ENCODE peak calls at places on chromosomes 3 and 15, in five cellular contexts. E, X, R, D and T are unnamed samples.
A peak's percentile ranks its signal among the peaks of the same experiment; 100 is the strongest.

GRCh38 chr15:32683906-32684584 is 33.8 kb upstream of the GREM1 start:
- DNase-seq in E (no peak), X (peak; percentile 88), D (no peak), R (peak; percentile 98), T (no peak)

GRCh38 chr15:89417206-89417725 is 79.1 kb downstream of the RHCG start:
- DNase-seq in E (peak; percentile 4), D (no peak), R (no peak), X (no peak), T (no peak)

GRCh38 chr3:158368271-158368670 is 202.7 kb upstream of the MLF1 start:
- DNase-seq in D (no peak), X (no peak), R (no peak), E (no peak), T (no peak)

GRCh38 chr3:13769422-13769821 is 110.4 kb downstream of the WNT7A start:
- DNase-seq in D (no peak), E (no peak), X (no peak), R (no peak), T (no peak)

GRCh38 chr15:100383302-100384107 is 41.7 kb upstream of the ADAMTS17 start:
- DNase-seq in R (peak; percentile 10), D (peak; percentile 4), E (peak; percentile 39), X (peak; percentile 75), T (peak; percentile 47)

GRCh38 chr15:87877114-87877810 is 379.3 kb downstream of the NTRK3 start:
- DNase-seq in D (peak; percentile 57), X (no peak), R (peak; percentile 11), E (no peak), T (peak; percentile 82)

GRCh38 chr15:72170691-72171090 is 26.9 kb downstream of the GRAMD2A start:
- DNase-seq in R (no peak), E (no peak), D (no peak), X (no peak), T (no peak)

GRCh38 chr3:177468331-177468730 is 271.0 kb upstream of the TBL1XR1 start:
- DNase-seq in R (peak; percentile 89), E (peak; percentile 49), D (no peak), X (peak; percentile 83), T (no peak)

GRCh38 chr15:36914962-36915808 is 185.2 kb downstream of the MEIS2 start:
- DNase-seq in D (no peak), R (no peak), X (no peak), E (no peak), T (peak; percentile 18)

GRCh38 chr3:129005526-129006303 is 4.6 kb downstream of the EFCC1 start:
- DNase-seq in D (no peak), R (peak; percentile 25), E (no peak), X (no peak), T (no peak)

GRCh38 chr15:66703540-66703941 is 1.5 kb downstream of the SMAD6 start:
- DNase-seq in R (peak; percentile 72), X (peak; percentile 26), D (no peak), E (no peak), T (peak; percentile 42)

GRCh38 chr15:44157679-44158078 is 37.4 kb downstream of the FRMD5 start:
- DNase-seq in R (peak; percentile 81), E (peak; percentile 95), X (peak; percentile 97), D (no peak), T (peak; percentile 23)

GRCh38 chr3:51819709-51820406 is 40.8 kb upstream of the IQCF6 start:
- DNase-seq in E (no peak), D (peak; percentile 44), R (peak; percentile 9), X (peak; percentile 11), T (no peak)

GRCh38 chr15:41424809-41425208 is 7.9 kb downstream of the RTF1 start:
- DNase-seq in X (no peak), E (no peak), D (no peak), R (no peak), T (no peak)

GRCh38 chr3:126464494-126464893 is 11.2 kb downstream of the ZXDC start:
- DNase-seq in R (no peak), E (no peak), X (no peak), D (no peak), T (no peak)

GRCh38 chr3:114319453-114319852 is 25.6 kb downstream of the TIGIT start:
- DNase-seq in X (peak; percentile 66), R (peak; percentile 38), D (no peak), E (peak; percentile 90), T (peak; percentile 8)

GRCh38 chr15:48966595-48967301 is 3.0 kb upstream of the SHC4 start:
- DNase-seq in R (peak; percentile 62), D (no peak), E (peak; percentile 58), X (peak; percentile 70), T (no peak)

DNA sequence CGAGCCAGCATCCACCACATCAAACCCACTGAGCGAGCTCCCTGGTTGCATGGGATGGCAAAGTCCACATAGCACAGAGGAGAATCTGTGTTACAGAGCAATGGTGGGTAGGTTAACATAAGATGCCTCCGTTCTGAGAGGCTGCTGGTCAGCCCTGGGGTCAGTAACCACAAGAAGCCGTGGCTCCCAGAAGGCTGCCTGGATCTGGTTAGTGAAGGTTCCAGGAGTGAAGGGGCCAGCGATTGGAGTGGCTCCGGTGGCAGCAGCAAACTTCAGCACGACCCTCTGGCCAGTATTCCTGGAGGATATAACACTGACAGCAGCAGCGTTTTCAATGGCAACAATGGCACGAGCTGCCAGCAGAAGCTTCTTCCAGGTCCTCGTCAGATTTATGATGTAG is 18.4 kb upstream of the PIGZ start:
- DNase-seq in D (no peak), R (no peak), X (no peak), E (no peak), T (no peak)
- H2AFZ ChIP-seq in D (peak overlapping the region; percentile 81), R (no peak overlapping the region), X (no peak overlapping the region), E (no peak overlapping the region), T (no peak overlapping the region)

DNA sequence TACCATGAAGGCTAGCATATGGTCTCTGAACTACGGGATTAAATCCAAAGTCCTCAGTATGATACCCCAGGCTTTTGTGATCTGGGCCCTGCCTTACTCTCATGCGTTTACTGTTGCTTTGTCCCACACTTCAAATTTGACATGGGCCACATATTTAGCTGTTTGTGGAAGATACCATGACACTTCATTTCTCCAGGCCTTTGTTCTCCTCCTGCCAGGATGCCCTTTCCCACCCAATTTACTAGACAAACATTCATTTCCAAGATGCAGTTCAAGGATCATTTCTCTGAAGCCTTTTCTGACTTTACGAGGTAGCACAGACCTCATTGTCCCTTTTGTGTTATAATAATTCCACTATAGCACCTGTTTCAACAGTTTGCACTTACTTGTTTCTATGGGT is 2.2 kb upstream of the OXSM start:
- DNase-seq in E (no peak), X (no peak), R (no peak), D (peak; percentile 23), T (no peak)
- H2AFZ ChIP-seq in E (no peak overlapping the region), X (no peak overlapping the region), R (no peak overlapping the region), D (peak overlapping the region; percentile 94), T (no peak overlapping the region)

GRCh38 chr3:112411425-112411824 is 78.5 kb downstream of the CD200 start:
- DNase-seq in X (no peak), E (no peak), D (no peak), R (peak; percentile 14), T (no peak)

GRCh38 chr3:112409061-112409460 is 76.1 kb downstream of the CD200 start:
- DNase-seq in X (no peak), E (no peak), D (no peak), R (no peak), T (peak; percentile 46)

GRCh38 chr3:112405845-112406244 is 72.9 kb downstream of the CD200 start:
- DNase-seq in X (peak; percentile 33), R (peak; percentile 26), D (no peak), E (no peak), T (no peak)

GRCh38 chr3:112407214-112407887 is 74.4 kb downstream of the CD200 start:
- DNase-seq in X (no peak), R (no peak), D (no peak), E (no peak), T (no peak)

DNA sequence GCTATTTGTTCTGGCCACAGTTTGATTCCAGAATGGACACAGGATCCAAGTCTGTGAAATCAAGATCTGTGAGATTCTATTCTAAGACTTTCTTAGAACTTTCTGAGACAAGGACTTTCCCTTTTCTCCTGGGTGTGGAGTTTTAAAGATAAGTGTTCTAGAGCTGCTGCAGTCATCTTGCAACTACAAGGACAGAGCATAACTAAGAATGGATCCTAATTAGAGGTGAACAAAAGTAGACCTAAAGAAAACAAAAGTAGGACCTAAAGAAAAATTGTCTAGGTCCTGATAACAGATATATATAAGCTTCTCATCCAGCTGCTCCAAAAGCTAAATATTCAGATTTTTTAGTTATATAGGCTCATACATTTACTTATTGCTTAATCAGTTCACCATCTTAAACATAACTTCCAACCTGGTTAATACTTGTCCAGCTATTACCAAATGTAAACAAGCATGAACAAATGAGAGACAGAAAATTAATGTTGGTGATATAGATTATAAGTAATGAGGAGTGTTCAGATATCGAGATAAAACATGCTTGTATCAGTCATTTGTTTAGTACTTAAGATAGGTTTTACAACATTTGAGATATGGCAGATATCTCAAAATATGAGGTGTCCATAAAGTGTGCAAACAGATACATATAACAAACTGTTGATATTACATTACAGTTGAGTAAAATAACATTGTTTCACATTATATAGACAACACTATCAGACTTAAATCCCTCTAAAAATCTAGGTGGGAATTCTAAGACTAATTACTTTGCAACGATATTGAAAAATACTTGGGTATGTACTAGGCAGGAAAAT is 75.1 kb downstream of the CD200 start:
- DNase-seq in E (no peak), D (no peak), X (no peak), R (no peak), T (no peak)
- H2AFZ ChIP-seq in E (no peak overlapping the region), D (no peak overlapping the region), X (no peak overlapping the region), R (peak overlapping the region; percentile 8), T (no peak overlapping the region)

DNA sequence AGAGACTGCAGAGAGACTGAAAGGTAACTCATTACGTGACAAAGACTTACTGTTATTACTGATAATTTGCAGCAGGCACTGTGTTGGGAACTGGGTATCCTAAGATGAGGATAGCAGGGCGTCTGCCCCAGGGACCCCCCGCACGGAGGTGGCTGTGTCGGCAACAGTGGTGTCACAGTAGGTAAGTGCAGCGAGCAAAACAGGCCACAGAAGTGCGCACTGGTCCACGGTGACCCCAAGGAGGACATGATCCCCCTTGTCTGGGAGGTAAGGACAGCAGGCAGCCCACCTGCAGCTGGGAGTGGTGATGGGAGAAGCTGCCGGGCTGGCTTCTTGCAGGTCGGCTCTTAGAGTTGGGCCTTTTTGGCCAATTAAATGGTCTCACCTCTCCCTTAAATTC is 82.9 kb downstream of the FAM43A start:
- DNase-seq in D (no peak), E (no peak), R (no peak), X (no peak), T (no peak)
- H2AFZ ChIP-seq in D (peak overlapping the region; percentile 60), E (peak overlapping the region; percentile 75), R (peak overlapping the region; percentile 27), X (peak overlapping the region; percentile 63), T (peak overlapping the region; percentile 20)

GRCh38 chr3:8052599-8053185 is 448.9 kb upstream of the LMCD1 start:
- DNase-seq in D (no peak), E (no peak), X (no peak), R (no peak), T (peak; percentile 16)
- H2AFZ ChIP-seq in D (no peak overlapping the region), E (no peak overlapping the region), X (no peak overlapping the region), R (no peak overlapping the region), T (no peak overlapping the region)

DNA sequence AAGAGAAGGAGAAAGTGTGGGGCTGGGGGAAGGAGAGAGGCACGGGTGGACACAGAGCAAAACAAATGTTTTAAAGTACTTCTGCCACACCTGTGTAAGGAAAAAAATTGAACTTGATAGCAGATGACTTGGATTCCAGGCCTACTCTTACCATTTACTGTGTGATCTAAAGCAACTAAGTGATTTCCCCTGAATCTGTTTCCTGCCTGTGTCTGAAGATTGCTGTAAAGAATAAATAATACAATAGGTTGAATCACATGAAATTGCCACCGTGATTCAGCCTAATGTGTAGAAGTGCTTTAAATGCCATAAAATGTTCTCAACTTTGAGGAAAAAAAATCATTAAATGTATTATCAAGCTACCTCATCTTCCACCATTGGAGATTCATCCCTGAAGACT is 27.6 kb upstream of the NUDT16 start:
- DNase-seq in X (peak; percentile 38), R (no peak), D (no peak), E (no peak), T (no peak)
- H2AFZ ChIP-seq in X (no peak overlapping the region), R (no peak overlapping the region), D (no peak overlapping the region), E (no peak overlapping the region), T (no peak overlapping the region)